ENCODE peak calls at places on chromosome 14, in seven cellular contexts. G is COLO829; F is cardiac fibroblast; D is NCI-H2081; C is NCI-H1105; R is stimulated activated CD8-positive, alpha-beta memory T cell treated with anti-CD3 and anti-CD28 coated beads, Interleukin-7, amount 100 ng/mL, for 4 hours; A is Right ventricle myocardium inferior. H is an unnamed sample.

GRCh38 chr14:101889898-101890297 is 74.5 kb upstream of the DYNC1H1 start:
- DNase-seq in G (no peak), F (peak), D (no peak), C (no peak), R (no peak), A (no peak), H (peak)

GRCh38 chr14:64117671-64118402 is 176.3 kb downstream of the ESR2 start:
- DNase-seq in G (no peak), F (peak), D (no peak), C (no peak), R (no peak), A (peak), H (no peak)

GRCh38 chr14:100955201-100955600 is 51.7 kb upstream of the RTL1 start:
- DNase-seq in G (peak), F (peak), D (no peak), C (no peak), R (no peak), A (no peak), H (no peak)

GRCh38 chr14:71533396-71533795 is 398.8 kb upstream of the RGS6 start:
- DNase-seq in G (no peak), F (peak), D (no peak), C (no peak), R (no peak), A (no peak), H (no peak)

GRCh38 chr14:60736494-60736893 is 1.9 kb downstream of the MNAT1 start:
- DNase-seq in G (peak), F (peak), D (peak), C (peak), R (no peak), A (no peak), H (peak)

GRCh38 chr14:74888164-74889158 is 6.7 kb downstream of the DLST start:
- DNase-seq in G (no peak), F (peak), D (no peak), C (no peak), R (no peak), A (no peak), H (peak)

GRCh38 chr14:37251778-37252177 is 54.0 kb downstream of the MIPOL1 start:
- DNase-seq in G (no peak), F (no peak), D (peak), C (peak), R (no peak), A (no peak), H (no peak)

GRCh38 chr14:61025239-61026223 is 44.5 kb downstream of the SLC38A6 start:
- DNase-seq in G (peak), F (peak), D (peak), C (peak), R (peak), A (no peak), H (peak)

GRCh38 chr14:64952598-64953309 is 10.2 kb upstream of the GPX2 start:
- DNase-seq in G (no peak), F (no peak), D (no peak), C (no peak), R (no peak), A (no peak), H (peak)

GRCh38 chr14:25006961-25007795 is 42.8 kb downstream of the STXBP6 start:
- DNase-seq in G (peak), F (peak), D (no peak), C (no peak), R (no peak), A (no peak), H (peak)

GRCh38 chr14:37602605-37603453 is 7.4 kb downstream of the TTC6 start:
- DNase-seq in G (no peak), F (no peak), D (no peak), C (no peak), R (no peak), A (no peak), H (no peak)

GRCh38 chr14:68651652-68652432 is 141.0 kb downstream of the ZFP36L1 start:
- DNase-seq in G (no peak), F (no peak), D (no peak), C (no peak), R (no peak), A (no peak), H (no peak)

GRCh38 chr14:24430682-24431568 is 1.2 kb downstream of the KHNYN start:
- DNase-seq in G (no peak), F (peak), D (no peak), C (no peak), R (peak), A (no peak), H (peak)

GRCh38 chr14:31484754-31485153 is 3.1 kb downstream of the GPR33 start:
- DNase-seq in G (no peak), F (no peak), D (no peak), C (no peak), R (no peak), A (no peak), H (no peak)

GRCh38 chr14:35879654-35880249 is 53.6 kb downstream of the BRMS1L start:
- DNase-seq in G (peak), F (peak), D (no peak), C (no peak), R (no peak), A (no peak), H (no peak)

GRCh38 chr14:20632831-20633771 is 8.4 kb downstream of the OR6S1 start:
- DNase-seq in G (peak), F (peak), D (peak), C (peak), R (peak), A (no peak), H (peak)

GRCh38 chr14:38931969-38932652 is 170.9 kb downstream of the SEC23A start:
- DNase-seq in G (no peak), F (no peak), D (no peak), C (no peak), R (no peak), A (no peak), H (peak)

GRCh38 chr14:104657114-104657524 is 32.3 kb upstream of the INF2 start:
- DNase-seq in G (no peak), F (no peak), D (no peak), C (no peak), R (no peak), A (peak), H (no peak)

GRCh38 chr14:54597795-54598443 is 31.0 kb downstream of the SAMD4A start:
- DNase-seq in G (no peak), F (peak), D (no peak), C (no peak), R (no peak), A (no peak), H (peak)

GRCh38 chr14:69077841-69078240 is 75.1 kb downstream of the DCAF5 start:
- DNase-seq in G (no peak), F (peak), D (no peak), C (no peak), R (no peak), A (no peak), H (peak)